ENCODE peak calls at places on chromosomes 12 and 14, in four cellular contexts. One of them, this sample, is unnamed.

GRCh38 chr12:51591020-51591901 is at the start of gene SCN8A:
- DNase-seq in epithelial cell of proximal tubule: no peak
- DNase-seq in iPS DF 6.9: no peak
- DNase-seq in right cardiac atrium: peak; percentile 70
- DNase-seq in this sample: no peak

GRCh38 chr12:132219323-132219722 is 75.1 kb downstream of the NOC4L start:
- DNase-seq in epithelial cell of proximal tubule: no peak
- DNase-seq in right cardiac atrium: peak; percentile 25
- DNase-seq in iPS DF 6.9: no peak
- DNase-seq in this sample: no peak

GRCh38 chr12:48069253-48069652 is 36.6 kb downstream of the SENP1 start:
- DNase-seq in epithelial cell of proximal tubule: peak; percentile 50
- DNase-seq in right cardiac atrium: no peak
- DNase-seq in iPS DF 6.9: no peak
- DNase-seq in this sample: no peak

GRCh38 chr14:51023964-51024363 is 70.9 kb downstream of the TRIM9 start:
- DNase-seq in epithelial cell of proximal tubule: no peak
- DNase-seq in iPS DF 6.9: no peak
- DNase-seq in right cardiac atrium: no peak
- DNase-seq in this sample: no peak

GRCh38 chr14:36513451-36514277 is 6.4 kb downstream of the NKX2-1 start:
- DNase-seq in epithelial cell of proximal tubule: no peak
- DNase-seq in right cardiac atrium: no peak
- DNase-seq in iPS DF 6.9: no peak
- DNase-seq in this sample: no peak

GRCh38 chr14:74207943-74208342 is 31.3 kb upstream of the VSX2 start:
- DNase-seq in right cardiac atrium: no peak
- DNase-seq in epithelial cell of proximal tubule: no peak
- DNase-seq in iPS DF 6.9: peak; percentile 37
- DNase-seq in this sample: no peak

GRCh38 chr14:102927878-102928411 is 5.5 kb downstream of the AMN start:
- DNase-seq in iPS DF 6.9: no peak
- DNase-seq in right cardiac atrium: peak; percentile 51
- DNase-seq in epithelial cell of proximal tubule: no peak
- DNase-seq in this sample: no peak

GRCh38 chr14:103679351-103679750 is 35.9 kb downstream of the XRCC3 start:
- DNase-seq in epithelial cell of proximal tubule: no peak
- DNase-seq in right cardiac atrium: peak; percentile 84
- DNase-seq in iPS DF 6.9: no peak
- DNase-seq in this sample: no peak

GRCh38 chr14:39114073-39114838 is at the start of gene GEMIN2:
- DNase-seq in epithelial cell of proximal tubule: peak; percentile 68
- DNase-seq in right cardiac atrium: peak; percentile 98
- DNase-seq in iPS DF 6.9: peak; percentile 72
- DNase-seq in this sample: peak; percentile 98

GRCh38 chr12:98973395-98973794 is 328.3 kb downstream of the APAF1 start:
- DNase-seq in iPS DF 6.9: no peak
- DNase-seq in epithelial cell of proximal tubule: peak; percentile 19
- DNase-seq in right cardiac atrium: no peak
- DNase-seq in this sample: no peak

GRCh38 chr14:35213869-35214387 is 78.3 kb upstream of the PSMA6 start:
- DNase-seq in right cardiac atrium: no peak
- DNase-seq in iPS DF 6.9: no peak
- DNase-seq in epithelial cell of proximal tubule: no peak
- DNase-seq in this sample: no peak

GRCh38 chr14:39576258-39576657 is 144.0 kb upstream of the FBXO33 start:
- DNase-seq in right cardiac atrium: no peak
- DNase-seq in epithelial cell of proximal tubule: no peak
- DNase-seq in iPS DF 6.9: no peak
- DNase-seq in this sample: no peak

GRCh38 chr12:93229494-93230310 is 148.0 kb upstream of the NUDT4 start:
- DNase-seq in right cardiac atrium: no peak
- DNase-seq in epithelial cell of proximal tubule: no peak
- DNase-seq in iPS DF 6.9: no peak
- DNase-seq in this sample: no peak

GRCh38 chr12:47403681-47404080 is 302.1 kb downstream of the RPAP3 start:
- DNase-seq in epithelial cell of proximal tubule: no peak
- DNase-seq in right cardiac atrium: no peak
- DNase-seq in iPS DF 6.9: no peak
- DNase-seq in this sample: no peak

GRCh38 chr14:100592461-100592871 is 5.2 kb upstream of the BEGAIN start:
- DNase-seq in epithelial cell of proximal tubule: no peak
- DNase-seq in iPS DF 6.9: no peak
- DNase-seq in right cardiac atrium: no peak
- DNase-seq in this sample: no peak

GRCh38 chr12:70101064-70101463 is 142.2 kb upstream of the CNOT2 start:
- DNase-seq in epithelial cell of proximal tubule: no peak
- DNase-seq in right cardiac atrium: no peak
- DNase-seq in iPS DF 6.9: no peak
- DNase-seq in this sample: no peak

GRCh38 chr14:101809671-101810514 is 48.4 kb downstream of the PPP2R5C start:
- DNase-seq in right cardiac atrium: peak; percentile 92
- DNase-seq in epithelial cell of proximal tubule: peak; percentile 86
- DNase-seq in iPS DF 6.9: peak; percentile 57
- DNase-seq in this sample: peak; percentile 97

GRCh38 chr12:43835264-43835655 is 621 bp upstream of the TMEM117 start:
- DNase-seq in epithelial cell of proximal tubule: no peak
- DNase-seq in iPS DF 6.9: no peak
- DNase-seq in right cardiac atrium: no peak
- DNase-seq in this sample: no peak

GRCh38 chr12:122874081-122874480 is 21.8 kb downstream of the VPS37B start:
- DNase-seq in iPS DF 6.9: no peak
- DNase-seq in right cardiac atrium: no peak
- DNase-seq in epithelial cell of proximal tubule: no peak
- DNase-seq in this sample: peak; percentile 67

GRCh38 chr14:55605793-55606192 is 25.8 kb downstream of the KTN1 start:
- DNase-seq in epithelial cell of proximal tubule: no peak
- DNase-seq in right cardiac atrium: no peak
- DNase-seq in iPS DF 6.9: no peak
- DNase-seq in this sample: no peak

GRCh38 chr14:68843471-68844209 is 50.8 kb upstream of the ZFP36L1 start:
- DNase-seq in epithelial cell of proximal tubule: no peak
- DNase-seq in iPS DF 6.9: no peak
- DNase-seq in right cardiac atrium: peak; percentile 93
- DNase-seq in this sample: peak; percentile 75

GRCh38 chr12:46490635-46491034 is 118.1 kb upstream of the SLC38A2 start:
- DNase-seq in iPS DF 6.9: no peak
- DNase-seq in epithelial cell of proximal tubule: no peak
- DNase-seq in right cardiac atrium: no peak
- DNase-seq in this sample: no peak

GRCh38 chr12:34301251-34302130 is 279.2 kb downstream of the ALG10 start:
- DNase-seq in epithelial cell of proximal tubule: no peak
- DNase-seq in iPS DF 6.9: no peak
- DNase-seq in right cardiac atrium: peak; percentile 13
- DNase-seq in this sample: no peak

GRCh38 chr12:28082101-28082500 is 108.2 kb upstream of the CCDC91 start:
- DNase-seq in epithelial cell of proximal tubule: no peak
- DNase-seq in iPS DF 6.9: no peak
- DNase-seq in right cardiac atrium: no peak
- DNase-seq in this sample: no peak